ENCODE peak calls at places on chromosomes 6 and 20, in seven cellular contexts. Y is prostate gland; X is cardiac fibroblast; H is CD8-positive, alpha-beta T cell; S is heart right ventricle; W is nephron progenitor cell; J is body of pancreas. Q is an unnamed sample.

GRCh38 chr20:53826597-53827291 is 233.1 kb upstream of the ZNF217 start:
- DNase-seq in Y (no peak), X (no peak), H (no peak), S (no peak), W (no peak), J (no peak), Q (no peak)

GRCh38 chr6:16776394-16777017 is 15.2 kb upstream of the ATXN1 start:
- DNase-seq in Y (no peak), X (peak; percentile 36), H (no peak), S (no peak), W (no peak), J (peak; percentile 24), Q (no peak)

GRCh38 chr20:53586640-53587039 is 7.0 kb downstream of the ZNF217 start:
- DNase-seq in Y (no peak), X (no peak), H (no peak), S (no peak), W (no peak), J (no peak), Q (no peak)

GRCh38 chr6:26254666-26255176 is 110.3 kb upstream of the BTN3A2 start:
- DNase-seq in Y (no peak), X (peak; percentile 26), H (no peak), S (no peak), W (no peak), J (no peak), Q (no peak)

GRCh38 chr6:144528605-144529425 is 243.7 kb downstream of the UTRN start:
- DNase-seq in Y (no peak), X (peak; percentile 15), H (no peak), S (no peak), W (peak; percentile 16), J (no peak), Q (no peak)

GRCh38 chr6:42572523-42572922 is 8.7 kb downstream of the UBR2 start:
- DNase-seq in Y (no peak), X (no peak), H (no peak), S (no peak), W (no peak), J (no peak), Q (no peak)

GRCh38 chr6:40586800-40587201 is 363 bp downstream of the LRFN2 start:
- DNase-seq in Y (no peak), X (peak; percentile 2), H (no peak), S (no peak), W (peak; percentile 46), J (peak; percentile 34), Q (no peak)

GRCh38 chr6:40672118-40672517 is 85.0 kb upstream of the LRFN2 start:
- DNase-seq in Y (no peak), X (no peak), H (no peak), S (no peak), W (no peak), J (no peak), Q (no peak)

GRCh38 chr6:42502990-42503389 is 51.3 kb upstream of the TRERF1 start:
- DNase-seq in Y (no peak), X (no peak), H (no peak), S (no peak), W (no peak), J (no peak), Q (no peak)

GRCh38 chr6:52157301-52157930 is 28.8 kb upstream of the IL17A start:
- DNase-seq in Y (no peak), X (no peak), H (no peak), S (no peak), W (no peak), J (no peak), Q (no peak)

GRCh38 chr6:19834858-19835257 is 2.3 kb upstream of the ID4 start:
- DNase-seq in Y (no peak), X (no peak), H (no peak), S (no peak), W (no peak), J (no peak), Q (no peak)

GRCh38 chr6:19838442-19839236 is 1.5 kb downstream of the ID4 start:
- DNase-seq in Y (peak; percentile 80), X (peak; percentile 45), H (no peak), S (no peak), W (peak; percentile 69), J (peak; percentile 76), Q (no peak)

GRCh38 chr6:19835605-19836004 is 1.6 kb upstream of the ID4 start:
- DNase-seq in Y (no peak), X (no peak), H (no peak), S (no peak), W (no peak), J (no peak), Q (no peak)

GRCh38 chr6:19837511-19838441 is 606 bp downstream of the ID4 start:
- DNase-seq in Y (peak; percentile 40), X (peak; percentile 49), H (no peak), S (peak; percentile 11), W (peak; percentile 62), J (peak; percentile 60), Q (no peak)

DNA sequence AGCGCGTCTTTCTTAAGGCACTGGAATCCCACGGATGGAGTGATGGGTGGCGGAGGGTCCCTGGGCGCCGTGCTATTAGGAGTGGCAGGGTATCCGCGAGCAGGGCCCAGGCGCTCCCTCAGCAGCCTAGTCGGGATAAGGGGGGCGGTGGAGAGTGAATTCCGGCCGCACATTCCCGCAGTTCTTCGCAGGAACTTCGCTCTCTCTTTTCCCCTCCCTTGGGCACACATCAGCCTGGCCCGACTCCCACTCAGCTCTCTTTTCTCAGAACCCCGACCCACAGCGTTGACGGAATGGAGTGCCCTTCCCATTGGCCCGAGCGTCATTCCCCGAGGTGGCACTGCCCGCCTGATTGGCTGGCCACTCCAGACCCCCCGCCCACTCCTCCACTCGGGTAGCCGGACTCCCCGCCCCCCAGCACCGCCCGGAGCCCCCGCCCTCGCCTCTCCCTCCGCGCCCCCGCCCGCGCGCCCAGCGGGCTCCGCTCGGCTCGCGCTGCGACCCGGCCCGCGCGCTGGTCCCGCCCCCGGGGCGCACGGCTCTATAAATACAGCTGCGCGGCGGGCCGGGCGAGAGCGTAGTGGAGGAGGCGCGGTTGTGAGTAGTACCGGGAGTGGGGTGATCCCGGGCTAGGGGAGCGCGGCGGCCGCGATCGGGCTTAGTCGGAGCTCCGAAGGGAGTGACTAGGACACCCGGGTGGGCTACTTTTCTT is at the start of gene ID4:
- DNase-seq in Y (peak; percentile 98), X (peak; percentile 99), H (no peak), S (peak; percentile 93), W (peak; percentile 98), J (peak; percentile 96), Q (peak; percentile 80)
- TF ChIP-seq CTCF in Y (no peak), X (no peak), H (no peak), S (no peak), W (no peak), J (no peak), Q (no peak)

GRCh38 chr6:15504581-15505350 is 158.1 kb downstream of the DTNBP1 start:
- DNase-seq in Y (peak; percentile 86), X (peak; percentile 98), H (no peak), S (peak; percentile 73), W (peak; percentile 17), J (peak; percentile 62), Q (no peak)
- TF ChIP-seq CTCF in Y (no peak), X (no peak), H (no peak), S (no peak), W (no peak), J (no peak), Q (no peak)

GRCh38 chr20:32240220-32240619 is 32.5 kb downstream of the POFUT1 start:
- DNase-seq in Y (no peak), X (no peak), H (no peak), S (no peak), W (no peak), J (no peak), Q (no peak)
- TF ChIP-seq CTCF in Y (no peak), X (no peak), H (no peak), S (no peak), W (no peak), J (peak; percentile 2), Q (peak; percentile 5)

GRCh38 chr6:131183427-131184095 is 48.3 kb downstream of the AKAP7 start:
- DNase-seq in Y (no peak), X (no peak), H (no peak), S (no peak), W (no peak), J (no peak), Q (no peak)
- TF ChIP-seq CTCF in Y (no peak), X (no peak), H (no peak), S (no peak), W (no peak), J (no peak), Q (no peak)

DNA sequence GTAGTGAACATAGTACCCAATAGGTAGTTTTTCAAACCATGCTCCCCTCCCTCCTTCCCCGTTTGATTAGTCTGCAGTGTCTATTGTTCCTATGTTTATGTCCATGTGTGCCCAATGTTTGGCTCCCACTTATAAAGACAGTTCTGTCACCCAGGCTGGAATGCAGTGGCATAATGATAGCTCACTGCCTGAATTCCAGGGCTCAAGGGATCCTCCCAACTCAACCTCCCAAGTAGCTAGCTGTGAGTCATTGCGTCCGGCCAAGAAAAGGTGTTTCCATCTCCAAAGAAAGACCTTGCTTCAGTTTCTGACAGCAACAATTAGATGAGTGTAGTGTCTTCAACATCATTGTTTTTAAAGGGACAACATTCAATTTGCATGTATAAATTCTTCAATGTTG is 131.1 kb upstream of the CEP162 start:
- DNase-seq in Y (no peak), X (no peak), H (no peak), S (no peak), W (no peak), J (no peak), Q (no peak)
- TF ChIP-seq CTCF in Y (no peak), X (no peak), H (no peak), S (no peak), W (no peak), J (no peak), Q (no peak)

Q was measured in D721Med.